ENCODE peak calls at places on chromosomes 6 and 20, in five cellular contexts. One of them, this sample, is unnamed.
A peak's percentile ranks its signal among the peaks of the same experiment; 100 is the strongest.

GRCh38 chr6:137443901-137444300 is 50.3 kb downstream of the OLIG3 start:
- DNase-seq in LHCN-M2: peak; percentile 4
- DNase-seq in OCI-M1: no peak
- DNase-seq in fibroblast of the aortic adventitia: no peak
- DNase-seq in H54: no peak
- DNase-seq in this sample: peak; percentile 1

GRCh38 chr20:63574156-63574828 is at the start of gene HELZ2:
- DNase-seq in OCI-M1: peak; percentile 77
- DNase-seq in LHCN-M2: peak; percentile 43
- DNase-seq in fibroblast of the aortic adventitia: peak; percentile 48
- DNase-seq in H54: peak; percentile 84
- DNase-seq in this sample: peak; percentile 63

GRCh38 chr6:101730954-101731353 is 337.4 kb downstream of the GRIK2 start:
- DNase-seq in LHCN-M2: peak; percentile 10
- DNase-seq in OCI-M1: peak; percentile 68
- DNase-seq in fibroblast of the aortic adventitia: peak; percentile 42
- DNase-seq in H54: no peak
- DNase-seq in this sample: no peak

GRCh38 chr6:1215884-1216487 is 95.9 kb upstream of the FOXQ1 start:
- DNase-seq in OCI-M1: no peak
- DNase-seq in fibroblast of the aortic adventitia: no peak
- DNase-seq in LHCN-M2: no peak
- DNase-seq in H54: no peak
- DNase-seq in this sample: no peak

GRCh38 chr6:158185729-158186456 is 17.7 kb downstream of the GTF2H5 start:
- DNase-seq in fibroblast of the aortic adventitia: peak; percentile 64
- DNase-seq in H54: no peak
- DNase-seq in LHCN-M2: peak; percentile 79
- DNase-seq in OCI-M1: peak; percentile 34
- DNase-seq in this sample: no peak

GRCh38 chr6:134247271-134247833 is 70.6 kb downstream of the SGK1 start:
- DNase-seq in LHCN-M2: peak; percentile 27
- DNase-seq in OCI-M1: no peak
- DNase-seq in fibroblast of the aortic adventitia: no peak
- DNase-seq in H54: no peak
- DNase-seq in this sample: no peak

GRCh38 chr6:25652007-25652515 is at the start of gene SCGN:
- DNase-seq in fibroblast of the aortic adventitia: peak; percentile 57
- DNase-seq in H54: no peak
- DNase-seq in OCI-M1: peak; percentile 56
- DNase-seq in LHCN-M2: peak; percentile 31
- DNase-seq in this sample: peak; percentile 21

GRCh38 chr6:319177-320131 is 27.2 kb downstream of the DUSP22 start:
- DNase-seq in LHCN-M2: no peak
- DNase-seq in H54: no peak
- DNase-seq in OCI-M1: no peak
- DNase-seq in fibroblast of the aortic adventitia: no peak
- DNase-seq in this sample: no peak

GRCh38 chr6:117206951-117207687 is 58.2 kb upstream of the VGLL2 start:
- DNase-seq in H54: no peak
- DNase-seq in OCI-M1: no peak
- DNase-seq in fibroblast of the aortic adventitia: no peak
- DNase-seq in LHCN-M2: peak; percentile 84
- DNase-seq in this sample: no peak

GRCh38 chr6:128580224-128581110 is 60.1 kb upstream of the PTPRK start:
- DNase-seq in LHCN-M2: no peak
- DNase-seq in fibroblast of the aortic adventitia: no peak
- DNase-seq in OCI-M1: no peak
- DNase-seq in H54: no peak
- DNase-seq in this sample: no peak

GRCh38 chr20:11401988-11402387 is 515.7 kb upstream of the BTBD3 start:
- DNase-seq in OCI-M1: peak; percentile 84
- DNase-seq in H54: no peak
- DNase-seq in LHCN-M2: peak; percentile 6
- DNase-seq in fibroblast of the aortic adventitia: no peak
- DNase-seq in this sample: no peak

GRCh38 chr20:47325242-47325641 is 31.3 kb downstream of the ZMYND8 start:
- DNase-seq in H54: no peak
- DNase-seq in LHCN-M2: no peak
- DNase-seq in fibroblast of the aortic adventitia: no peak
- DNase-seq in OCI-M1: no peak
- DNase-seq in this sample: no peak

GRCh38 chr20:5001174-5002076 is at the start of gene SLC23A2:
- DNase-seq in H54: peak; percentile 35
- DNase-seq in OCI-M1: peak; percentile 41
- DNase-seq in fibroblast of the aortic adventitia: no peak
- DNase-seq in LHCN-M2: no peak
- DNase-seq in this sample: peak; percentile 31

GRCh38 chr6:21214738-21215448 is 378.7 kb upstream of the SOX4 start:
- DNase-seq in fibroblast of the aortic adventitia: no peak
- DNase-seq in H54: no peak
- DNase-seq in LHCN-M2: no peak
- DNase-seq in OCI-M1: no peak
- DNase-seq in this sample: no peak

GRCh38 chr6:10582774-10583508 is 61.8 kb downstream of the GCNT2 start:
- DNase-seq in H54: no peak
- DNase-seq in LHCN-M2: no peak
- DNase-seq in fibroblast of the aortic adventitia: no peak
- DNase-seq in OCI-M1: peak; percentile 47
- DNase-seq in this sample: no peak

GRCh38 chr6:161011509-161012480 is 20.2 kb downstream of the MAP3K4 start:
- DNase-seq in LHCN-M2: no peak
- DNase-seq in OCI-M1: no peak
- DNase-seq in fibroblast of the aortic adventitia: peak; percentile 68
- DNase-seq in H54: no peak
- DNase-seq in this sample: no peak

GRCh38 chr6:43667245-43668150 is 20.1 kb downstream of the MRPS18A start:
- DNase-seq in H54: peak; percentile 88
- DNase-seq in LHCN-M2: peak; percentile 64
- DNase-seq in fibroblast of the aortic adventitia: peak; percentile 64
- DNase-seq in OCI-M1: peak; percentile 95
- DNase-seq in this sample: peak; percentile 54

GRCh38 chr6:27503436-27504030 is 30.6 kb upstream of the ZNF184 start:
- DNase-seq in LHCN-M2: peak; percentile 63
- DNase-seq in OCI-M1: peak; percentile 95
- DNase-seq in H54: no peak
- DNase-seq in fibroblast of the aortic adventitia: peak; percentile 86
- DNase-seq in this sample: no peak

GRCh38 chr20:33658510-33658909 is 3.6 kb upstream of the C20orf144 start:
- DNase-seq in OCI-M1: no peak
- DNase-seq in H54: no peak
- DNase-seq in LHCN-M2: no peak
- DNase-seq in fibroblast of the aortic adventitia: no peak
- DNase-seq in this sample: no peak

This sample was measured in A549.